ENCODE peak calls at places on chromosomes 2 and 18, in six cellular contexts. F is SK-N-SH, A is HCT116, Q is HepG2, Z is GM12878, L is K562. I is an unnamed sample.

GRCh38 chr2:209977386-209978239 is 24.8 kb upstream of the RPE start:
- DNase-seq in Z (peak), F (peak), L (no peak), Q (peak), A (peak), I (peak)

GRCh38 chr18:50594931-50595330 is 35.0 kb downstream of the MAPK4 start:
- DNase-seq in A (no peak), Z (no peak), F (no peak), L (no peak), Q (no peak), I (no peak)

GRCh38 chr2:85601771-85602475 is 575 bp downstream of the TMEM150A start:
- DNase-seq in A (no peak), Z (no peak), Q (peak), L (peak), F (peak), I (no peak)

GRCh38 chr18:48860276-48861180 is 90.2 kb downstream of the SMAD7 start:
- DNase-seq in Q (no peak), F (peak), Z (no peak), A (no peak), L (no peak), I (no peak)

GRCh38 chr18:69387181-69387580 is 13.5 kb upstream of the DOK6 start:
- DNase-seq in F (no peak), A (no peak), L (no peak), Q (no peak), Z (no peak), I (no peak)

GRCh38 chr2:239145106-239145505 is 255.7 kb downstream of the HDAC4 start:
- DNase-seq in L (no peak), Q (no peak), A (no peak), F (no peak), Z (no peak), I (no peak)

GRCh38 chr2:45892236-45892701 is 240.8 kb downstream of the PRKCE start:
- DNase-seq in Z (no peak), F (no peak), Q (no peak), L (no peak), A (no peak), I (no peak)

GRCh38 chr2:220181158-220181557 is 553.7 kb downstream of the SLC4A3 start:
- DNase-seq in L (no peak), A (no peak), Q (no peak), Z (no peak), F (no peak), I (no peak)

GRCh38 chr18:77206676-77207370 is 42.8 kb upstream of the GALR1 start:
- DNase-seq in A (no peak), L (no peak), Z (no peak), F (no peak), Q (no peak), I (no peak)

GRCh38 chr2:105809099-105809473 is 64.4 kb downstream of the NCK2 start:
- DNase-seq in Z (no peak), L (no peak), F (no peak), A (no peak), Q (no peak), I (no peak)

GRCh38 chr2:26469092-26469710 is 8.7 kb downstream of the OTOF start:
- DNase-seq in L (peak), Q (peak), Z (peak), A (peak), F (peak), I (peak)

GRCh38 chr2:104734937-104735586 is 118.9 kb upstream of the POU3F3 start:
- DNase-seq in A (no peak), Q (no peak), F (no peak), L (no peak), Z (no peak), I (no peak)

GRCh38 chr18:5238371-5238758 is 41.3 kb upstream of the AKAIN1 start:
- DNase-seq in Q (peak), L (peak), A (no peak), F (peak), Z (no peak), I (no peak)

GRCh38 chr2:196486145-196486544 is 153.4 kb upstream of the CCDC150 start:
- DNase-seq in L (no peak), Z (no peak), A (no peak), Q (no peak), F (no peak), I (no peak)

GRCh38 chr18:6614952-6615351 is 114.6 kb upstream of the ARHGAP28 start:
- DNase-seq in Z (no peak), Q (no peak), A (no peak), F (no peak), L (no peak), I (no peak)

GRCh38 chr2:150099805-150100204 is 387.7 kb downstream of the RND3 start:
- DNase-seq in F (no peak), L (no peak), Z (no peak), A (no peak), Q (no peak), I (peak)

GRCh38 chr2:649461-650342 is 27.5 kb downstream of the TMEM18 start:
- DNase-seq in A (no peak), Q (no peak), F (no peak), L (no peak), Z (no peak), I (no peak)

GRCh38 chr2:64025741-64026140 is 6.5 kb upstream of the VPS54 start:
- DNase-seq in Z (no peak), L (no peak), F (no peak), A (no peak), Q (no peak), I (no peak)

GRCh38 chr2:29463181-29463900 is 348.1 kb downstream of the CLIP4 start:
- DNase-seq in Q (no peak), A (no peak), F (no peak), L (no peak), Z (no peak), I (no peak)

GRCh38 chr18:48975817-48976649 is 25.3 kb upstream of the SMAD7 start:
- DNase-seq in L (peak), F (peak), A (no peak), Q (no peak), Z (no peak), I (peak)

GRCh38 chr2:175855236-175855635 is 146.8 kb downstream of the LNPK start:
- DNase-seq in A (no peak), L (no peak), Q (no peak), Z (no peak), F (no peak), I (no peak)

GRCh38 chr18:57581301-57581934 is 5.1 kb downstream of the FECH start:
- DNase-seq in F (no peak), Q (no peak), A (no peak), Z (peak), L (no peak), I (no peak)

GRCh38 chr2:112159454-112159921 is 21.3 kb downstream of the FBLN7 start:
- DNase-seq in F (no peak), Q (no peak), Z (no peak), L (no peak), A (no peak), I (no peak)

GRCh38 chr18:44098551-44099098 is 582.1 kb upstream of the SETBP1 start:
- DNase-seq in L (no peak), F (no peak), A (no peak), Z (no peak), Q (no peak), I (no peak)

GRCh38 chr2:104851236-104852160 is 2.4 kb upstream of the POU3F3 start:
- DNase-seq in A (no peak), L (no peak), Q (no peak), Z (no peak), F (no peak), I (no peak)

GRCh38 chr2:42787424-42787787 is 5.0 kb downstream of the HAAO start:
- DNase-seq in A (no peak), Z (no peak), Q (no peak), L (no peak), F (no peak), I (peak)

GRCh38 chr2:12059616-12060441 is 313.4 kb downstream of the LPIN1 start:
- DNase-seq in Z (no peak), L (no peak), F (no peak), Q (no peak), A (no peak), I (no peak)

GRCh38 chr2:205758498-205758897 is 76.2 kb downstream of the NRP2 start:
- DNase-seq in L (no peak), Z (no peak), A (no peak), Q (no peak), F (no peak), I (peak)

GRCh38 chr2:95277246-95277906 is 3.1 kb downstream of the PROM2 start:
- DNase-seq in F (no peak), Q (peak), L (peak), Z (no peak), A (peak), I (no peak)

GRCh38 chr18:59605633-59606192 is 91.5 kb downstream of the CCBE1 start:
- DNase-seq in Q (no peak), Z (no peak), F (no peak), A (no peak), L (no peak), I (no peak)

GRCh38 chr2:71607490-71607889 is 154.1 kb downstream of the DYSF start:
- DNase-seq in L (no peak), A (no peak), F (peak), Z (no peak), Q (no peak), I (no peak)

GRCh38 chr2:40409734-40410133 is 42.2 kb downstream of the SLC8A1 start:
- DNase-seq in F (no peak), L (no peak), Z (no peak), Q (no peak), A (no peak), I (no peak)

GRCh38 chr2:65231892-65232477 is 4.4 kb downstream of the ACTR2 start:
- DNase-seq in A (no peak), F (no peak), Q (no peak), Z (no peak), L (peak), I (no peak)

GRCh38 chr2:152509772-152510491 is 175.0 kb downstream of the FMNL2 start:
- DNase-seq in Q (no peak), F (no peak), A (no peak), Z (no peak), L (no peak), I (no peak)

GRCh38 chr2:79082987-79083386 is 4.8 kb downstream of the REG1B start:
- DNase-seq in Z (no peak), Q (no peak), L (no peak), A (no peak), F (no peak), I (no peak)

DNA sequence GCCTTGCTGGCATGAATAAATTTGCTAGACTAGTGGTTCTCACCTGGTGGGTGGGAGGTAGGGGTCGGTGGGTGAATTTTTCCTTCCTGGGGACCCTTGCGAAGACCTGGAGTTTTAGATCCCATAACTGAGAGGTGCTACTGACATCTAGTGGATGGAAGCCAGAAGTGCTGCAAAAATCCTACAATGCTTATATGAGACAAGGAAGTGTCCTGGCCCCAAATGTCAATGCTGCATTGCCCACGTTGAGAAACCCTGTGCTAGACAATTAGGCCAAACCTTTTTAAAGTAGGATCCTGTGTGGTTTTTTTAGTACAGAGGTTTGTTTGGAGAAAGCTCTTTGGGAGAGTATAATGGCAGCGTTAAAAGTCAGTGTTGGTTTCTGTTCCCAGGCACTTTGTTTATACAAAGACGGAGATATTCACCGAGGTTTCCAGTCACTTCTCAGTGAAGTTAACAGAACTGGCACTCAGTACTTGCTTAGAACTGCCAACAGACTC is 9.6 kb downstream of the SERPINB8 start:
- DNase-seq in F (peak), Q (peak), Z (no peak), A (peak), L (peak), I (peak)
- TF ChIP-seq JUND in F (no peak), Q (no peak), Z (no peak), A (no peak), L (no peak), I (no peak)

DNA sequence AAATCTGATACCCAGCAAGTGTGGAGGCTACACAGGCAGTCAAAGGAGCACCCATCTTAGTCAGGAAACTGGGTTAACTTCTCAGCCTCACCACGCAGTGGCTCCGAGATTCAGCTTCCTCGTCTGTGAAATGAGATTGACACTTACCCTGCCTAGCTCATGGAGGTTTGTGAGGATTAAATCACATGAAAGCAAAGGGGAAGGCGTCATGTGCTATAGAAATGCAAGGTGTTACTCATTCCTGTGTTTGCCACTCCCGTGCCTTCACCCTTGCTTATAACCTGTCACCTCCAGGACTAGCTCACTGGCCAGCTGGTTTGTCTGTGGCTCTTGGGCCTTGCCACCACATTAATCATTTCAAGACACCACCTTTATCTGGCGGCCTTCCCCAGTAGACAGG is 118.9 kb upstream of the FOSL2 start:
- DNase-seq in F (no peak), A (no peak), Z (no peak), L (no peak), Q (no peak), I (no peak)
- TF ChIP-seq JUND in F (no peak), A (no peak), Z (no peak), L (no peak), Q (no peak), I (no peak)

DNA sequence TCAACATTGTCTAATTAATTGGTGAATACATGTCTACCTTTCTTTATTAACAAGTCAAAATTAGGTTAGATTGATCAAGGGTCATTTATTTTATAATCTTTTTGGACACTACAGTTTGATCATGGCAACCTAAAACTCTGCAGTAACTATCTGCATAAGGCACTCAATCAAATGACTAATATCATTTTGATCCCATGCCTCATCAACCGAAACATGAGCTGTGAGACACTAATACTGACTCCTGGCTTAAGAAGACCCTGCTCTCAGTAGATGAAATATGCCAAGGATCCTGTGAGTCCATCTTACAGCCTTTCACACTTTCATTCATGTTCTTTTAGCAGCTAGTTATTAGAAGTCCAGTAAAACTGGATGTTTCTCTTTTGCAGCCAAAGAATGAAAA is 169.4 kb upstream of the CAVIN2 start:
- DNase-seq in F (no peak), Q (no peak), Z (no peak), L (no peak), A (no peak), I (no peak)
- TF ChIP-seq JUND in F (peak), Q (no peak), Z (no peak), L (no peak), A (no peak), I (no peak)

GRCh38 chr2:164621761-164622105 is 451 bp upstream of the GRB14 start:
- DNase-seq in A (no peak), F (no peak), Z (no peak), Q (no peak), L (no peak), I (peak)
- TF ChIP-seq JUND in A (no peak), F (no peak), Z (no peak), Q (no peak), L (no peak), I (no peak)

GRCh38 chr18:47244041-47244440 is 7.4 kb downstream of the SKOR2 start:
- DNase-seq in Z (no peak), A (no peak), Q (no peak), F (no peak), L (no peak), I (no peak)
- TF ChIP-seq JUND in Z (no peak), A (no peak), Q (no peak), F (no peak), L (no peak), I (no peak)

DNA sequence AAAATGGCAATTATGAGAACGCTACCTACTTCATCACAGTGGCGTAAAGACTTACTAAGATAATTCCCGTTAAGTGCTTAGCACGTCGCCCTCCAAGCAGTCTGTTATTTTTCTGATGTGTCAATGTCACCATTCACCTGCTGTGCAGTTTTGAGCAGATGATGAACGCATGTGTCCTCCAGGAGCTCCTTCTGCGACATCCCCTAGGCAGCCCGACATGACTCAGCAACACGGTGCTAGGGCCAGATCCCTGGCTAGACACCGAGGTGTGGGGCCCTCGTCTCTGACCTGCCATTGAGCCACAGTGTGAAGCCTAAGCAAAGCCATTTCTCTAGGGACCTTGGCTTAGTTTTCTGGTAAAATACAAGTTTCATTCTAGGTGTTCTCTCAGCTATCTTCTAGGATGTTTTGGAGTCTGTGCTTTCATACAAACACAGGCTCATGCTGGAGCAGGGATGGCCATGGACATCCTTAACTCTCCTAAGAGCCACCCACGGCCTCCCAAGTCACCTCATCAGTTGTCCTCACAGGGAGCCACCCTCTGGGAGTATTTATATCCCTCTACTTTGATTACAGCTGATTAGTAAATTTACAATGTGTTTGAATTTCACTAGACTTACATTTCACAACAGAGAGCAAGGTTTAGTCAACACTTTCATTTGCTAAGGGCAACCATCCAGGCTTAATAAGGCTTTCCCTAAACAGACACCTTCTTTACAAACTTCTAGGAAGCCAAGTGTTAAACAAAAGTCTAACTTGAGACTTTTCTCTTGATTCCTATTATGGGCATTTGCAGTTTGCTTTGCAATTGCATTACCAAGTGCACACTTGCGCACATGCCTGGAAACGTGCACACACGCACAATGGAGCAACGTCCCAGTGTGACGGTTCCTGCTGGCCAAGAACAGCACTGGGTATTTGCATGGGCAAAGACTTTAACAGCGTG is 376.8 kb upstream of the ID2 start:
- DNase-seq in F (no peak), L (peak), Z (no peak), A (no peak), Q (no peak), I (no peak)
- TF ChIP-seq JUND in F (no peak), L (peak), Z (no peak), A (no peak), Q (no peak), I (no peak)

DNA sequence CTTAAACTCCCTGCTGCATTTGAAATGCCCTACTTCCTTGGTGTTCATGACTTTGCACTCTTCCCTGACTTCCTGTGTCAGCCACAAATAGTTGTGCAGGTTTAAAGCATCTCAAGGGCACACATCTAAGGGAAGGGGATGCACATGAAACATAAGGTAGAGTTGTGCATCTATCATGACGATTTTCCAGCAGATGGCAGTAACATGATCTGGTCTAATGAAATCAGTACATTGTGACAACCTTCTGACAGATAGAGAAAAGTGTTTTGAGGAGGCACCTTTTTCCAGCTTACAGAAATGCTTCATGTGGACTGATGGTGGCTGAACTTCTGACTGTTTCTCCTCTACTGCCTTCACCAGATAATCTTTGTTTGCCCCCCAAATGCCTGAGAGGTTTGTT is 238.9 kb downstream of the XIRP2 start:
- DNase-seq in A (no peak), F (no peak), Q (peak), Z (no peak), L (no peak), I (no peak)
- TF ChIP-seq JUND in A (no peak), F (no peak), Q (no peak), Z (no peak), L (no peak), I (no peak)

GRCh38 chr18:75244336-75244735 is 33.7 kb downstream of the TSHZ1 start:
- DNase-seq in F (peak), L (peak), Q (peak), Z (no peak), A (no peak), I (no peak)
- TF ChIP-seq JUND in F (no peak), L (no peak), Q (no peak), Z (no peak), A (no peak), I (no peak)

DNA sequence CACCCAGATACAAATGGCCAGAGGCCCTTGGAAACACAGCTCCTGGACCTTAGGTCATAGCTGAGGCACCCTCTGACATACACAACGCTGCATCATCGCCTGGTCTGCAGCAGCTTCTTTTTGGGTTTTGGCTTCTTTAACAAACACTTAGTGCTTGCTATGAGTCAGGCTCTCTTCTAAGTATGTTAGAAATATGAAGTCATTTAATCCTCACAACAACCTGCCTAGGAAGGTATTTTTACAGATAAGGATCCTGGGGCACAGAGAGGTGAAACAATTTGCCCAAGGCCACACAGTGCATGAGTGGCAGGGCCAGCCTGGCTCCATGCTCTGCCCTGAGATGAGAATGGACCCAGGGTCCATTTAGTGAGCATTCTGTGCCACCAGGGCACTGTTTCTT is 96.6 kb downstream of the TMEM17 start:
- DNase-seq in Z (no peak), Q (no peak), F (no peak), A (no peak), L (no peak), I (peak)
- TF ChIP-seq JUND in Z (no peak), Q (no peak), F (no peak), A (no peak), L (no peak), I (no peak)